ENCODE peak calls at places on chromosome 4, in five cellular contexts. J, Z, O, M and K are unnamed samples.

GRCh38 chr4:6688879-6689505 is 4.7 kb upstream of the S100P start:
- DNase-seq in J (peak; percentile 97), Z (no peak), O (peak; percentile 94), M (peak; percentile 83), K (peak; percentile 78)

GRCh38 chr4:106201373-106201772 is 114.6 kb downstream of the TBCK start:
- DNase-seq in J (peak; percentile 47), Z (no peak), O (no peak), M (no peak), K (no peak)

GRCh38 chr4:183256756-183257385 is 63.2 kb downstream of the CLDN22 start:
- DNase-seq in J (peak; percentile 64), Z (peak; percentile 55), O (no peak), M (no peak), K (no peak)

GRCh38 chr4:126768338-126768737 is 864.4 kb upstream of the INTU start:
- DNase-seq in J (no peak), Z (no peak), O (no peak), M (no peak), K (no peak)

GRCh38 chr4:87543835-87544461 is 14.8 kb upstream of the SPARCL1 start:
- DNase-seq in J (peak; percentile 85), Z (no peak), O (peak; percentile 55), M (no peak), K (no peak)

GRCh38 chr4:141155586-141155985 is 22.3 kb upstream of the RNF150 start:
- DNase-seq in J (peak; percentile 17), Z (no peak), O (peak; percentile 73), M (no peak), K (no peak)

GRCh38 chr4:15116509-15117079 is 114.3 kb downstream of the CPEB2 start:
- DNase-seq in J (no peak), Z (no peak), O (no peak), M (no peak), K (no peak)

GRCh38 chr4:13347517-13348125 is 136.5 kb downstream of the RAB28 start:
- DNase-seq in J (no peak), Z (no peak), O (no peak), M (no peak), K (no peak)

GRCh38 chr4:105751718-105752299 is 43.2 kb downstream of the GSTCD start:
- DNase-seq in J (no peak), Z (no peak), O (no peak), M (no peak), K (no peak)

GRCh38 chr4:153188966-153189801 is 15.1 kb upstream of the TRIM2 start:
- DNase-seq in J (peak; percentile 23), Z (no peak), O (peak; percentile 38), M (no peak), K (no peak)

GRCh38 chr4:124322234-124322831 is 390.2 kb downstream of the ANKRD50 start:
- DNase-seq in J (peak; percentile 72), Z (no peak), O (peak; percentile 49), M (peak; percentile 3), K (no peak)

GRCh38 chr4:179447308-179447707 is 2005.1 kb upstream of the AGA start:
- DNase-seq in J (no peak), Z (no peak), O (peak; percentile 51), M (no peak), K (no peak)

GRCh38 chr4:84499065-84499982 is at the start of gene NKX6-1:
- DNase-seq in J (peak; percentile 88), Z (peak; percentile 91), O (peak; percentile 33), M (peak; percentile 80), K (peak; percentile 41)

GRCh38 chr4:102757681-102758080 is 3.1 kb downstream of the MANBA start:
- DNase-seq in J (no peak), Z (no peak), O (no peak), M (no peak), K (no peak)

GRCh38 chr4:23268072-23268771 is 575.5 kb downstream of the GBA3 start:
- DNase-seq in J (no peak), Z (no peak), O (no peak), M (no peak), K (no peak)

GRCh38 chr4:151324449-151325319 is 721 bp downstream of the SH3D19 start:
- DNase-seq in J (peak; percentile 23), Z (peak; percentile 80), O (no peak), M (no peak), K (no peak)

GRCh38 chr4:89422441-89422950 is 114.9 kb upstream of the GPRIN3 start:
- DNase-seq in J (peak; percentile 31), Z (no peak), O (no peak), M (no peak), K (no peak)

GRCh38 chr4:173332963-173333657 is 1.0 kb downstream of the HMGB2 start:
- DNase-seq in J (peak; percentile 16), Z (no peak), O (no peak), M (no peak), K (no peak)

GRCh38 chr4:38723114-38723513 is 59.1 kb downstream of the KLF3 start:
- DNase-seq in J (no peak), Z (no peak), O (no peak), M (no peak), K (no peak)

GRCh38 chr4:67762091-67762490 is 7.9 kb upstream of the GNRHR start:
- DNase-seq in J (peak; percentile 77), Z (no peak), O (peak; percentile 33), M (no peak), K (no peak)

GRCh38 chr4:140332734-140333133 is 40.7 kb upstream of the SCOC start:
- DNase-seq in J (no peak), Z (no peak), O (no peak), M (no peak), K (no peak)

GRCh38 chr4:98110214-98110613 is 33.1 kb downstream of the STPG2 start:
- DNase-seq in J (no peak), Z (no peak), O (no peak), M (no peak), K (no peak)

GRCh38 chr4:141020801-141021261 is 112.4 kb downstream of the RNF150 start:
- DNase-seq in J (peak; percentile 76), Z (no peak), O (peak; percentile 70), M (no peak), K (no peak)

GRCh38 chr4:84917087-84917821 is 49.2 kb downstream of the WDFY3 start:
- DNase-seq in J (no peak), Z (no peak), O (no peak), M (no peak), K (no peak)

GRCh38 chr4:166956484-166956883 is 277.8 kb downstream of the SPOCK3 start:
- DNase-seq in J (no peak), Z (no peak), O (no peak), M (no peak), K (no peak)

GRCh38 chr4:85905761-85906160 is 430.8 kb downstream of the ARHGAP24 start:
- DNase-seq in J (no peak), Z (no peak), O (no peak), M (no peak), K (no peak)

GRCh38 chr4:152316969-152317368 is 218.9 kb downstream of the FBXW7 start:
- DNase-seq in J (peak; percentile 46), Z (no peak), O (peak; percentile 26), M (no peak), K (no peak)

GRCh38 chr4:20305976-20306375 is 54.3 kb downstream of the SLIT2 start:
- DNase-seq in J (peak; percentile 77), Z (no peak), O (peak; percentile 22), M (no peak), K (no peak)

GRCh38 chr4:13765535-13765934 is 138.0 kb upstream of the BOD1L1 start:
- DNase-seq in J (no peak), Z (no peak), O (no peak), M (no peak), K (no peak)

GRCh38 chr4:7999279-7999678 is 59.6 kb upstream of the AFAP1 start:
- DNase-seq in J (no peak), Z (no peak), O (no peak), M (no peak), K (no peak)

GRCh38 chr4:89800527-89801103 is 36.3 kb downstream of the SNCA start:
- DNase-seq in J (no peak), Z (no peak), O (peak; percentile 37), M (no peak), K (no peak)

GRCh38 chr4:2535386-2536192 is 858 bp upstream of the FAM193A start:
- DNase-seq in J (peak; percentile 37), Z (peak; percentile 89), O (no peak), M (no peak), K (no peak)

GRCh38 chr4:169902658-169903345 is 123.4 kb downstream of the MFAP3L start:
- DNase-seq in J (no peak), Z (no peak), O (no peak), M (no peak), K (no peak)

DNA sequence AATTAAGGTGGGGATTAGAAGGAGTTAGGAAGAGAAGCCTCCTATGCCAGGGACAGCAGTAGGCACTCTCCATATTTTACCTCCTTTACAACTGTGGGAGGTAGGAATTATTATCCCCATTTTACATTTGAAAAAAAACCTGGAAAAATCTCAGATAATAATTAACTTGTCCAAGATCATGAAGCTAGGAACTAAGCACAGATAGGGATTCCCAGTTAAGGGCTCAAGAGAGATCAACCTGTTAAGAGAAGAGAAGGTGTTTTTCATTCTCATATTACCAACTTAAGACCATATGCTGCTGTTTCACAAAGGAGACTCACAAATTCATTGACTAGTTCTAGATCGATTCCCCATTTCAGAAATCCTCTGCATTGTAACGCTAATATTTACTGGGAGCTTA is 16.1 kb upstream of the FAM47E start:
- DNase-seq in J (no peak), Z (no peak), O (no peak), M (no peak), K (no peak)
- H3K4me3 ChIP-seq in J (no peak overlapping the region), Z (no peak overlapping the region), O (no peak overlapping the region), M (no peak overlapping the region), K (no peak overlapping the region)

GRCh38 chr4:3877868-3878267 is 111.7 kb downstream of the ADRA2C start:
- DNase-seq in J (no peak), Z (no peak), O (no peak), M (no peak), K (no peak)

GRCh38 chr4:3880595-3881120 is 114.5 kb downstream of the ADRA2C start:
- DNase-seq in J (peak; percentile 69), Z (peak; percentile 89), O (peak; percentile 6), M (peak; percentile 84), K (peak; percentile 13)

GRCh38 chr4:3878678-3879077 is 112.5 kb downstream of the ADRA2C start:
- DNase-seq in J (no peak), Z (no peak), O (no peak), M (no peak), K (no peak)

GRCh38 chr4:3877236-3877635 is 111.1 kb downstream of the ADRA2C start:
- DNase-seq in J (no peak), Z (no peak), O (no peak), M (no peak), K (peak; percentile 8)

GRCh38 chr4:3879681-3880594 is 113.8 kb downstream of the ADRA2C start:
- DNase-seq in J (no peak), Z (peak; percentile 79), O (no peak), M (no peak), K (no peak)
- H3K4me3 ChIP-seq in J (no peak overlapping the region), Z (no peak overlapping the region), O (no peak overlapping the region), M (peak overlapping the region; percentile 8), K (no peak overlapping the region)

GRCh38 chr4:42488554-42488953 is 91.3 kb downstream of the SHISA3 start:
- DNase-seq in J (no peak), Z (no peak), O (no peak), M (no peak), K (no peak)
- H3K4me3 ChIP-seq in J (no peak overlapping the region), Z (no peak overlapping the region), O (no peak overlapping the region), M (no peak overlapping the region), K (no peak overlapping the region)

GRCh38 chr4:27132497-27132896 is 271.9 kb downstream of the STIM2 start:
- DNase-seq in J (no peak), Z (no peak), O (no peak), M (no peak), K (no peak)
- H3K4me3 ChIP-seq in J (no peak overlapping the region), Z (no peak overlapping the region), O (no peak overlapping the region), M (no peak overlapping the region), K (no peak overlapping the region)

GRCh38 chr4:159229164-159229563 is 126.3 kb downstream of the RAPGEF2 start:
- DNase-seq in J (peak; percentile 95), Z (no peak), O (peak; percentile 32), M (no peak), K (no peak)
- H3K4me3 ChIP-seq in J (no peak overlapping the region), Z (no peak overlapping the region), O (no peak overlapping the region), M (no peak overlapping the region), K (no peak overlapping the region)